ENCODE peak calls at places on chromosomes 3 and 15, in seven cellular contexts. W, R, K, I, U, N and L are unnamed samples.

GRCh38 chr15:65954289-65954741 is 85.0 kb downstream of the RAB11A start:
- DNase-seq in W (peak), R (peak), K (no peak), I (no peak), U (no peak), N (no peak), L (no peak)

GRCh38 chr15:82810061-82810862 is 834 bp downstream of the WHAMM start:
- DNase-seq in W (peak), R (peak), K (no peak), I (peak), U (no peak), N (peak), L (peak)

GRCh38 chr15:69996842-69997478 is 100.8 kb downstream of the TLE3 start:
- DNase-seq in W (no peak), R (no peak), K (no peak), I (peak), U (no peak), N (no peak), L (no peak)

GRCh38 chr3:71393093-71393492 is 190.4 kb downstream of the FOXP1 start:
- DNase-seq in W (no peak), R (no peak), K (no peak), I (no peak), U (no peak), N (no peak), L (no peak)

GRCh38 chr3:72336821-72337479 is 511.3 kb downstream of the SHQ1 start:
- DNase-seq in W (peak), R (no peak), K (no peak), I (peak), U (peak), N (peak), L (peak)

GRCh38 chr15:71757741-71758530 is 52.4 kb upstream of the NR2E3 start:
- DNase-seq in W (no peak), R (no peak), K (no peak), I (peak), U (no peak), N (no peak), L (no peak)

GRCh38 chr3:2540115-2540514 is 441.4 kb downstream of the CNTN4 start:
- DNase-seq in W (no peak), R (no peak), K (no peak), I (no peak), U (no peak), N (no peak), L (no peak)

GRCh38 chr3:77159182-77159581 is 119.3 kb downstream of the ROBO2 start:
- DNase-seq in W (no peak), R (no peak), K (no peak), I (no peak), U (no peak), N (no peak), L (no peak)

GRCh38 chr15:71434774-71435173 is 319.5 kb downstream of the THSD4 start:
- DNase-seq in W (no peak), R (no peak), K (no peak), I (no peak), U (no peak), N (no peak), L (no peak)

GRCh38 chr15:33795076-33795475 is 173.2 kb upstream of the CHRM5 start:
- DNase-seq in W (no peak), R (no peak), K (no peak), I (no peak), U (no peak), N (no peak), L (no peak)
- TF ChIP-seq CTCF in W (no peak), R (no peak), K (no peak), I (no peak), U (no peak), N (no peak), L (no peak)

GRCh38 chr3:184813357-184813756 is 1.4 kb downstream of the VPS8 start:
- DNase-seq in W (no peak), R (no peak), K (no peak), I (no peak), U (no peak), N (no peak), L (no peak)
- H3K4me3 ChIP-seq in W (peak), R (peak), K (peak), I (peak), U (peak), N (peak), L (peak)

DNA sequence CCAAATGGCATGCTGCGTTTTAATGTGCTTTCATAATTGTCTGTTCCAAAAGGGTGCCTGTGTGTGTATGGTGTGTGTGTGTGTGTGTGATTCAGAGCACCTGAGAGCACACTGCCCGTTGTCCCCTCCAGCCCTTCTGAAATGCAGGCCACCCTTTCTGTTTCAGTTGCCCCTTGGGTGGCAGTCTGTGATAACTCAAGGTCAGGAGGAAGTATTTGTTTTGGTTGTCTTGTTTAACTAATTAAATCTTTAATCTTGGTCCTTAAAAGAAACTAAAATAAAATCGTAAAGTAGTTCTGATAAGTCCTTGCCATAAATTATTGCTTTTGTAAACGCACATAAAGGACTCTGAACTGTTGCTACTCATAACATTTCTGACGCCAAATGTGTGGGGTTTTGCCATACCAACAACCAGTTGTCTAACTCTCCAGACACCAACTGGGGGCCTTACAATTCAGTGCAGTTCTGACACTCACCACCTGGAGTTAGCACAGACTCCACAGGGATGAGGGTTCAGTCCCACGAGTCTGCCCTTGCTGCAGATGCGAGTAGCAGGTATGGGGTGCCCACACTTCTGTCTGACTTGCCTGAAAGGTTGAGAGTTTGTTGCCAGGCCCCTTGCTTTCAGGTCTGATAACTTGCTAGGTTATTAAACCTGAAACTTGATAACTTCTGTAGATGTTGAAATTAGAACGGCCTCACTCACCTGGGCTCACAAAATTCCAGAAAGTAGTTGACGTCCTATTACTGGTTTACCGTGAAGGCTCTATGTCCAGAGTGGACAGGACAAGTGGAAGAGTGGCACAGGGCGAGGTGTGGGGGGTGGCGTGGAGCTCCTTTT is 157.3 kb downstream of the IGF1R start:
- DNase-seq in W (no peak), R (peak), K (no peak), I (no peak), U (no peak), N (no peak), L (no peak)
- TF ChIP-seq CTCF in W (peak), R (peak), K (peak), I (no peak), U (no peak), N (no peak), L (no peak)

GRCh38 chr3:101635345-101635744 is 41.6 kb downstream of the ZBTB11 start:
- DNase-seq in W (no peak), R (no peak), K (no peak), I (peak), U (no peak), N (no peak), L (no peak)

GRCh38 chr3:101633186-101633585 is 43.7 kb downstream of the ZBTB11 start:
- DNase-seq in W (no peak), R (no peak), K (no peak), I (peak), U (no peak), N (no peak), L (no peak)

GRCh38 chr3:101634591-101635196 is 42.2 kb downstream of the ZBTB11 start:
- DNase-seq in W (no peak), R (no peak), K (no peak), I (peak), U (no peak), N (no peak), L (no peak)

GRCh38 chr3:101631397-101631796 is 45.5 kb downstream of the ZBTB11 start:
- DNase-seq in W (no peak), R (no peak), K (no peak), I (no peak), U (no peak), N (no peak), L (no peak)

DNA sequence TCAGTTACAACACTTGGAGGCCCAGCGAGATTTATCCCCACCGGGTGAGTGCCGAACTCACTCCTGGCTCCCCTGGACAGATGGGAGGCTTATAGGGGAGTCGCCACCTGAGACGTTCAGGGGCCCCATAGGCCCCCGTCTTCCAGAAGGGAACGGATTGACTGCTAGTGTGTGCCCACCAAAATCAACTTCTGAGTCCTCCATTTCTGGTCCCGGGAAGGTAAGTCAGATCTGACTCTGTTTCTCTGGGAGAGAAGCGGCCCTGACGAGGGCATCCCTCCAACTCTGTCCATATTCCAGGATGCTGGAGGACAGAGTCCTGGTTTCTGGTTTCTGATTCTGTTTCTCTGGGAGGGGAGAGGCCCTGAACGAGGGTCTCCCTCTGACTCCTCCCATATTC is 44.3 kb downstream of the ZBTB11 start:
- DNase-seq in W (no peak), R (no peak), K (no peak), I (peak), U (no peak), N (no peak), L (no peak)
- H3K4me3 ChIP-seq in W (no peak), R (no peak), K (no peak), I (no peak), U (no peak), N (no peak), L (no peak)

DNA sequence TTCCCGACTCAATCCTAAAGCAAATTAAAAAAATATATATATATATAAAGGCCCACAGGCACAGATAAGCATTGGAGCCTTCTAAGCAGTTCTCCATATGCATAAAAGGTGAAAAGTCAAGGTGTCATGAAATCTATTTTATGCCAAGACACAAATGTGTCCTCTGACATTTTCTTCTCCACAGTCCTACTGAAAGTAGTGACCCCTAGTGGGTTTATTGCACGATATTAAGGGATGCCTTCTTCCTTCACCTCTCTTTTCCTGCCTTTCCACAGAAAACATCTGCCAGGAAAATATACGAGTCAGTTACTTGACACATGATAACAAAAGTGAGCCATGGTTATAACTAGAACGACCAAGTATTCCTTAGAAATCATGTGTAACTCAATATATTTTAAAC is 303.2 kb downstream of the TIGIT start:
- DNase-seq in W (no peak), R (no peak), K (no peak), I (no peak), U (no peak), N (no peak), L (no peak)
- TF ChIP-seq CTCF in W (peak), R (no peak), K (no peak), I (no peak), U (no peak), N (no peak), L (no peak)

GRCh38 chr15:67563961-67564570 is 21.6 kb downstream of the MAP2K5 start:
- DNase-seq in W (no peak), R (no peak), K (no peak), I (no peak), U (no peak), N (no peak), L (no peak)

GRCh38 chr15:67560320-67560719 is 17.8 kb downstream of the MAP2K5 start:
- DNase-seq in W (no peak), R (no peak), K (no peak), I (no peak), U (no peak), N (no peak), L (no peak)

GRCh38 chr15:67564590-67565345 is 22.3 kb downstream of the MAP2K5 start:
- DNase-seq in W (peak), R (peak), K (no peak), I (no peak), U (no peak), N (no peak), L (no peak)

GRCh38 chr15:67559158-67559557 is 16.7 kb downstream of the MAP2K5 start:
- DNase-seq in W (no peak), R (no peak), K (no peak), I (no peak), U (no peak), N (no peak), L (no peak)

DNA sequence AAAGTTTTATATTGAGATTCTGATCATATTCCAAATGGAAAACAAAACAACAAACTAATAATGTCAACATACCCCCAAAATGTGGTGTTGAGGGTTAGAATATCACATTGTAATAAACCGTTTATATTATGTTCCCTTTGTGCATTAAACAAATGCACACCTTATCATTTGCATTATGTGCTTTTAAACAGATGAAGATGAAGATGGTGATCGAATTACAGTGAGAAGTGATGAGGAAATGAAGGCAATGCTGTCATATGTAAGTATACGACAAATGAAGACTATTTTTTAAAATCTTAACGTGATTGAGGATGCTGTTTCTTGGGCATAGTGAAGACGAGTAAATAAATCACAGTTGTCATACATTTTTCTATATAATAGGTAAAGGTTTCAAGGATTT is 20.6 kb downstream of the MAP2K5 start:
- DNase-seq in W (no peak), R (no peak), K (no peak), I (no peak), U (no peak), N (no peak), L (no peak)
- H3K4me3 ChIP-seq in W (no peak), R (no peak), K (no peak), I (no peak), U (no peak), N (no peak), L (no peak)

GRCh38 chr15:73244333-73244732 is 124.4 kb downstream of the HCN4 start:
- DNase-seq in W (peak), R (peak), K (no peak), I (no peak), U (no peak), N (no peak), L (no peak)
- TF ChIP-seq CTCF in W (peak), R (peak), K (no peak), I (no peak), U (no peak), N (no peak), L (no peak)